ENCODE peak calls at places on chromosomes 11 and 22, in five cellular contexts. E is transverse colon, D is esophagus squamous epithelium, W is IMR-90, N is kidney. R is an unnamed sample.

GRCh38 chr11:109970516-109971183 is 122.5 kb upstream of the ZC3H12C start:
- DNase-seq in E (no peak), N (no peak), D (no peak), W (no peak), R (no peak)

GRCh38 chr22:44697423-44698179 is 4.4 kb upstream of the PRR5 start:
- DNase-seq in E (peak), W (peak), N (no peak), D (no peak), R (peak)

GRCh38 chr11:115334932-115335788 is 169.1 kb downstream of the CADM1 start:
- DNase-seq in E (no peak), W (peak), D (no peak), N (no peak), R (no peak)

GRCh38 chr11:69249086-69249640 is 44.8 kb upstream of the MYEOV start:
- DNase-seq in N (no peak), D (no peak), W (no peak), E (no peak), R (no peak)

GRCh38 chr11:2109541-2110019 is 29.6 kb downstream of the IGF2 start:
- DNase-seq in D (no peak), E (no peak), W (no peak), N (peak), R (no peak)

GRCh38 chr11:123158609-123159008 is 36.4 kb downstream of the CLMP start:
- DNase-seq in N (no peak), D (no peak), E (no peak), W (no peak), R (no peak)

GRCh38 chr22:31300896-31301295 is 8.6 kb upstream of the PIK3IP1 start:
- DNase-seq in N (no peak), D (no peak), E (no peak), W (no peak), R (no peak)

GRCh38 chr11:87926250-87926970 is 248.8 kb downstream of the RAB38 start:
- DNase-seq in E (no peak), W (peak), D (no peak), N (no peak), R (no peak)

GRCh38 chr11:63553759-63554158 is 9.4 kb downstream of the PLAAT2 start:
- DNase-seq in E (no peak), W (no peak), D (no peak), N (no peak), R (peak)

GRCh38 chr22:35608088-35608487 is 9.0 kb downstream of the MB start:
- DNase-seq in N (peak), E (no peak), W (no peak), D (no peak), R (peak)

GRCh38 chr22:44543781-44544181 is 45.7 kb upstream of the RTL6 start:
- DNase-seq in W (no peak), N (no peak), E (no peak), D (no peak), R (no peak)

GRCh38 chr11:61679893-61680621 is at the start of gene DAGLA:
- DNase-seq in N (peak), E (peak), D (no peak), W (peak), R (peak)

GRCh38 chr22:39240841-39241631 is 3.7 kb downstream of the PDGFB start:
- DNase-seq in E (peak), N (peak), W (no peak), D (no peak), R (no peak)

GRCh38 chr11:132904566-132904965 is 627.7 kb downstream of the OPCML start:
- DNase-seq in E (no peak), N (no peak), D (no peak), W (no peak), R (no peak)

GRCh38 chr11:34869425-34869824 is 46.8 kb downstream of the APIP start:
- DNase-seq in D (no peak), N (no peak), W (no peak), E (no peak), R (no peak)

GRCh38 chr11:70913715-70914231 is 338.6 kb downstream of the SHANK2 start:
- DNase-seq in W (no peak), N (peak), E (peak), D (no peak), R (no peak)

GRCh38 chr11:118342503-118343161 is at the start of gene CD3D:
- DNase-seq in W (no peak), D (no peak), E (no peak), N (no peak), R (peak)

GRCh38 chr22:42608481-42609361 is 6.0 kb downstream of the POLDIP3 start:
- DNase-seq in W (peak), N (peak), E (no peak), D (no peak), R (peak)

GRCh38 chr11:31903225-31904074 is 92.3 kb upstream of the PAX6 start:
- DNase-seq in D (no peak), N (no peak), W (no peak), E (no peak), R (no peak)

GRCh38 chr11:27701262-27702105 is 1.2 kb upstream of the BDNF start:
- DNase-seq in W (peak), D (no peak), N (no peak), E (peak), R (peak)

GRCh38 chr11:12290477-12290922 is 86.9 kb upstream of the PARVA start:
- DNase-seq in N (peak), E (no peak), W (no peak), D (no peak), R (no peak)

GRCh38 chr11:77287615-77288273 is 13.7 kb downstream of the GDPD4 start:
- DNase-seq in W (peak), N (no peak), D (no peak), E (no peak), R (peak)

GRCh38 chr22:19870153-19871022 is 15.7 kb upstream of the GNB1L start:
- DNase-seq in E (no peak), N (peak), D (no peak), W (no peak), R (peak)

GRCh38 chr11:60915250-60915914 is 1.4 kb downstream of the TMEM109 start:
- DNase-seq in E (peak), D (no peak), W (peak), N (peak), R (peak)

GRCh38 chr11:6864436-6864835 is 1.6 kb downstream of the OR10A2 start:
- DNase-seq in N (no peak), W (peak), D (no peak), E (no peak), R (peak)

GRCh38 chr22:26592368-26593015 is 2.6 kb upstream of the TPST2 start:
- DNase-seq in W (no peak), N (no peak), D (no peak), E (peak), R (no peak)

GRCh38 chr11:119493712-119494111 is 70.7 kb upstream of the THY1 start:
- DNase-seq in D (no peak), N (no peak), E (peak), W (peak), R (peak)

GRCh38 chr11:119496997-119497396 is 74.0 kb upstream of the THY1 start:
- DNase-seq in W (no peak), E (no peak), N (no peak), D (no peak), R (no peak)

GRCh38 chr11:119491753-119492455 is 68.9 kb upstream of the THY1 start:
- DNase-seq in N (peak), E (no peak), W (peak), D (no peak), R (peak)

GRCh38 chr11:119497717-119498116 is 74.7 kb upstream of the THY1 start:
- DNase-seq in N (no peak), E (no peak), W (no peak), D (no peak), R (no peak)

DNA sequence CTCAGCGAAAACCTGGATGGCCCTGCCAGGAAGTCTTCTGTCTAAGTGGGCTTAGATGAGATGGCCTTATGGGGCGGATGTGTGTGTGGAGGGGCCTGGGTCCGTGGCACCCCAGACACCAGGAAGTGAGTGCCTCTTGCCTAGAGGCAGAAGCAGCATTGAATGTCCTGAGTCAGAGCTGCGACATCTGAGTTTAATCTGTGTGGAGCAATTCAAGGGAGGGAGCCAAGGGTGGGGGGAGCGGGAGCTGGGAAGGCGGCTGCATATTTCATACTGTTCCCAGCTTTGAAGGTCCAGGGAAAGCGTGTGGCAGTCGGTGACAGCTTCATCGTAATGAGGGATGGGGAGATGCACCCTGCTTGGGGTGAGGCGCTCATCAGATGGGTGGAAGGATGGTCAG is 73.5 kb upstream of the THY1 start:
- DNase-seq in W (no peak), D (no peak), E (no peak), N (no peak), R (no peak)
- TF ChIP-seq CTCF in W (no peak), D (no peak), E (no peak), N (no peak), R (no peak)

DNA sequence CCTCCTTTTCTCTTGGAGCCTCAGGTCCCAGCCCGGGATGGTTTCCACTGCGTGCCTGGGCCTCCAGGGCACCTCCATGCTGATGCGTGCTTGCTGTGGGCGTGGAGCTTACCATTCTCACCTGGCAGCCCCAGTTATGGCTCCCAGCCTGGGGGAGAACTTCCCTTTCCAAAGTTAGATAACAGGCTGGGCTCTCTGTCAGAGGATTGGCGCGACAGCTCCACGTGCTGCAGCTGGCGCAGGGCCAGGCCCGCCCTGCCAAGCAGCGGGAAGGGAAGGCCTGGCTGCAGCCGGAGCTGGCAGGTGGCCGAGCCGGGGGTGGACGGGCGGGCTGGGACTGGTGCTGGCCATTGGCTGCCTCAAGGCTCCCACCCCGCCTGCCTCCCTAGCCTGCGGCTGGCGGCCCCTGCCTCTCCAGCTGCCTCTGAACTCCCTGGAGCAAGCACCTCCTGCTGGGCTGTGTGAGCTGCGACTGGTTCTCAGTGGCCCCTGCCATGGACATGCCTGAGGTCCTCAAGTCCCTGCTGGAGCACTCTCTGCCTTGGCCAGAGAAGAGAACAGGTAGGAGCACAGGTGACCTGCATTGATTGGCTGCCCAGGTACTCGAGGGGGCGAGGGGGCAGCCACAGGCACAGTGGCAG is 14.6 kb upstream of the TEF start:
- DNase-seq in E (peak), D (no peak), W (peak), N (peak), R (peak)
- H3K4me3 ChIP-seq in E (peak), D (peak), W (peak), N (peak), R (peak)

DNA sequence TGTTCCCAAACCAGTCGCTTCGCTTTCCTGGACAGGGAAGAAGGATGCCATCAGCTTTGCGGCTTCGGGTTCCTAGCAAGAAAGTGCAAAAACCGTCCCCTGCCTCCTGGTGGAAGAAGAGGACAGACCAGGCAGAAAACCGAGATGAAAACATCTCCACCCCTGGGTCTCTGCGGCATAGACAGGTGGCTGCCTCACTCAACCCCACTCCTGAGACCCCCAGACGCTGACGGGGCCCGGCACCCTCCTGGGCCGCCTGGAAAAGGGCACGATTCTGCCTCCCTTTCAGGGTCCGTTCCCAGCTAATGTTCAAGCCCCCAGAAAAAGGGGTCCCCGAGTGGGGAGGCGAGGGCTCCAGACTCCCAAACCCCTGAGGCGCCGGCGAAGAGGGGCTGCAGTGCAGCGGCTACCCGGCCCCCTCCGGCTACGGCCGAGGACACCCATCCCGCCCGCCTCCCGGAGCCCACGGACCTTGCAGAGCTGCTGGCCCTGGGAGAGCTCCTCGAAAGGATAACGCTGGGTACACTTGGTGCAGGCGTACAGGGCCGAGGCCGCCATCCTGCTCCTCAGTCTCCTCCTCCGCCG is 569 bp downstream of the FAM76B start:
- DNase-seq in W (peak), E (peak), D (no peak), N (no peak), R (peak)
- TF ChIP-seq CTCF in W (peak), E (no peak), D (peak), N (no peak), R (peak)

DNA sequence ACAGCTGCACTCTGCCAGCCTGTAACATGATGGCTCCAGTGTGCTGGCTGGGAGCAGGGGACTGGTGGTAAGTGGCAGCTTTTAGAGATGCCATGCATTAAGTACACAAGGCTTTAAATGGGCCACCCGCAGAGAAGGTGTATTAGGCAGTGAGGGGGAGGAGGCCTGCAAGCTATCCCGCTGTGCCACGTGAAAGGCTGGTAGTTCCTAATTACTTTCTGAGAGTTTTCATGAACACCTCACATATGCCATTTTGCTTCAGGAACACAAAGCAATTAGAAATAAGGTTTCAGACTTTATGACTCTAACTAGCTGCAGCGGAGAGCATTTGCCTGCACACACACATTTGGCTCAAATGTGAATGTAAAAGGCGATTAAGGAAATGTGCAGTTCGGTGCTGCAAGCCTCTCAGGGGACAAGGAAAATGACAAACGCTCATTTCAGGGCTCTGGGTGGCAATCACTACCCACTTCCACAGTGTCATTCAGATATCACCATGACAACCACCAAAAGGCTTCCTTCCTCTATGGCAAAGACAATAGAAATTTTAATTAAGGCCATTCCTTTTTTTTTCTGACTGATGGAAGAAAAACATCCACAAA is 116.7 kb downstream of the PLEKHA7 start:
- DNase-seq in W (no peak), E (no peak), D (no peak), N (no peak), R (no peak)
- H3K4me3 ChIP-seq in W (no peak), E (no peak), D (no peak), N (no peak), R (no peak)

DNA sequence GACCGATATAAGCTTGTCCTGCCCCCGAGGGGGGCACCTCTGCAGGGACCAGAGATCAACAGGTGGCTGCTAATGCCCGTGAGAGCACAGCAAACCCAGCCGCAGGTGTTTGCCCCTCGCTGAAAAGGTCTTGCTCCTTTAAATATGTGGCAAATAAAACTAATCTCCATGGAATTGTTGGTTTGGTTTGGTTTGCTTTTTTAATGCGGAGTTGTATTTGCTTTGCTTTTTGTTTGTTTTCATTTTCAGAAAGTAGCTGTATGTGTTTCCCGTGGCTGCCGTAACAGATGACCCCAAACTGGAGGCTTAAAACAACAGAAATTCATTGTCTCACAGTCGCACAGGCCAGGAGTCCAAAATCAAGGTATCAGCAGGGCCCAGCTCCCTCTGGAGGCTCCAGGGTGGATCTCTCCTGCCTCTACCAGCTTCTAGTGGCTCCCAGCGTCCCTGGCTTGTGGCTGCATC is 93.0 kb downstream of the CELSR1 start:
- DNase-seq in N (no peak), E (no peak), D (no peak), W (no peak), R (no peak)
- TF ChIP-seq CTCF in N (no peak), E (no peak), D (peak), W (no peak), R (no peak)

DNA sequence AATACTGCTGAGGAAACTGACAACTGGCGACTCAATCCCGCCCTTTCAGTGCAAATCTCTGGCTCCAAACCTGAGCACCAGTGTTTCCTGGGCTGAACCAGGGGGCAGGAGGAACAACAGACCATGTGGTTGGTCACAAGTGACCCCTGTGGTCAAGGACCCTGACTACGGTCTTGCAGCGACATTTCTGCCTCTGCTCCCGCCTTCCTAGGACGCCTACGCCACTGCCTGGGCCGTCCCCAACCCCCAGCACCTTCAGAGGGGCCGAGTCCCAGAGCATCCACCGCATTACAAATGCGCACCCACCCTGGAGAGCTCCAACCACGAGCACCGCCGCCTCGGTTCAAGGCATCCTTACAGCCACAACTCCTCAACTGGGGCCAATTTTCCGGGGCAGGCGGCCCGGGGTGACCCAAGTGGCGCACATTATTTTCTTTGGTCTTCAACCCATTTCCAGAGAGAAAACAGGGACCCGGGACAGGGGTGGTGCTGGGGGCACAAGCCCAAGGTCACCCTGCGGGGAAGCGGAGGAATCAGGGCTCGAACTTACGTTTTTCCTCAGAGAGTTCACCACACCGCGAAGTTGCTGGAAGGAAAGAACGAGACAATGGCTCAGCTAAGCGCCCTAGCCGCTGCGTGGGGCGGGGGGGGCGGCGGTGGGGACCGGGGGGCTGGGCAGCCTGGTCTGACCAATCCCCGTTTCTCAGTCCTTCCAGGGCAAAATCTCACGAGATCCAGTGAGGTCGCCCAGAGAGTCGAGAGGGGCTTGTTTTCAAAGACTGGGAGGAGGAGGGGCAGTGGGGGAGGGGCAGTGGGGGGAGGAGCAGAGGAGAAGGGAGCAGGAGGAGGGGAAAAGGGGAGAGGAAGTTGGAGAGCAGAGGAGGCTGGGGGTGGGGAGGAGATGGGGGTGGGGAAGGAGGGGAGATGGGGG is 1.8 kb downstream of the PRAME start:
- DNase-seq in N (no peak), W (no peak), E (no peak), D (no peak), R (peak)
- H3K4me3 ChIP-seq in N (no peak), W (no peak), E (no peak), D (no peak), R (no peak)

GRCh38 chr11:103878646-103879045 is 157.8 kb upstream of the DDI1 start:
- DNase-seq in D (no peak), N (no peak), E (no peak), W (no peak), R (no peak)

GRCh38 chr11:103875855-103876510 is 160.5 kb upstream of the DDI1 start:
- DNase-seq in N (no peak), W (no peak), D (no peak), E (no peak), R (no peak)

GRCh38 chr11:103881518-103882070 is 154.8 kb upstream of the DDI1 start:
- DNase-seq in D (no peak), N (no peak), E (no peak), W (no peak), R (no peak)

GRCh38 chr11:103880968-103881367 is 155.5 kb upstream of the DDI1 start:
- DNase-seq in D (no peak), E (no peak), W (no peak), N (no peak), R (no peak)

DNA sequence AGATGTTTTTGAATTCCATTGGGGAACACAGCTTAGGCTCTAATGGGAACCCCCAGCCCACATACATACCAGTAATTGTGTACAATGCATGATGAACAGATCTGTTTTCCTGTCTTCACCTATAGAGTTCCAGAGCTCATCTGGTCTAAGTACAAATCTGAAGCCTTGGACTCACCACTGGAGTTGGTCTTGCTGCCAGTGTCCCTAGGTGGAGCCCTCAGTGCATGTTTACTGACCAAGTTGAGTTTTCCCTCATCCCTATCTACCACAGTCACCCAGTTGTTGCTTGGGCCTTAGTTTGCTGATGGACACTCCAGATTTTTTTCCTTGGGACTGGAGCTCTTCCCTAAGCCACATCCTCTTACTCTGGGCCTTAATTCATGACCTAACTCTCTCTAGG is 159.2 kb upstream of the DDI1 start:
- DNase-seq in W (peak), N (no peak), D (no peak), E (no peak), R (no peak)
- TF ChIP-seq CTCF in W (peak), N (no peak), D (no peak), E (no peak), R (no peak)